ENCODE peak calls at places on chromosomes 2 and 18, in four cellular contexts. J is HepG2, Y is GM12878, Q is K562. K is an unnamed sample.

GRCh38 chr2:101153811-101154210 is 2.6 kb upstream of the TBC1D8 start:
- DNase-seq in Q (no peak), J (no peak), Y (no peak), K (no peak)

GRCh38 chr18:58590231-58590630 is 38.7 kb downstream of the ALPK2 start:
- DNase-seq in J (peak; percentile 77), Y (no peak), Q (no peak), K (no peak)

GRCh38 chr2:177758591-177759371 is 313.8 kb downstream of the PDE11A start:
- DNase-seq in J (peak; percentile 16), Y (no peak), Q (peak; percentile 40), K (peak; percentile 60)

GRCh38 chr2:157989227-157989626 is 112.4 kb upstream of the UPP2 start:
- DNase-seq in Q (no peak), Y (no peak), J (no peak), K (no peak)

GRCh38 chr2:95525294-95526035 is 40.9 kb upstream of the TRIM43B start:
- DNase-seq in Q (no peak), J (no peak), Y (no peak), K (no peak)

GRCh38 chr2:169933124-169933711 is 106.0 kb downstream of the UBR3 start:
- DNase-seq in J (peak; percentile 46), Q (peak; percentile 65), Y (no peak), K (peak; percentile 31)

GRCh38 chr18:34884456-34884855 is 156.8 kb upstream of the MAPRE2 start:
- DNase-seq in Y (no peak), Q (no peak), J (no peak), K (no peak)

GRCh38 chr18:13629841-13630747 is 96.3 kb downstream of the FAM210A start:
- DNase-seq in J (peak; percentile 67), Q (peak; percentile 73), Y (peak; percentile 48), K (peak; percentile 56)

GRCh38 chr2:100265226-100265625 is 57.1 kb downstream of the LONRF2 start:
- DNase-seq in Y (no peak), Q (no peak), J (no peak), K (no peak)

GRCh38 chr2:139478191-139478914 is 698.2 kb upstream of the NXPH2 start:
- DNase-seq in Q (no peak), J (no peak), Y (no peak), K (no peak)

GRCh38 chr2:104028066-104028465 is 825.8 kb upstream of the POU3F3 start:
- DNase-seq in Y (no peak), Q (no peak), J (no peak), K (no peak)

GRCh38 chr18:33781429-33781828 is 203.4 kb downstream of the ASXL3 start:
- DNase-seq in J (no peak), Q (no peak), Y (no peak), K (no peak)

GRCh38 chr2:128314348-128315121 is 4.1 kb downstream of the HS6ST1 start:
- DNase-seq in Y (no peak), J (no peak), Q (no peak), K (no peak)

GRCh38 chr2:220847587-220847986 is 724.5 kb downstream of the EPHA4 start:
- DNase-seq in Q (no peak), J (no peak), Y (no peak), K (no peak)

GRCh38 chr2:164739966-164740365 is 101.7 kb downstream of the COBLL1 start:
- DNase-seq in Q (no peak), Y (no peak), J (no peak), K (no peak)

DNA sequence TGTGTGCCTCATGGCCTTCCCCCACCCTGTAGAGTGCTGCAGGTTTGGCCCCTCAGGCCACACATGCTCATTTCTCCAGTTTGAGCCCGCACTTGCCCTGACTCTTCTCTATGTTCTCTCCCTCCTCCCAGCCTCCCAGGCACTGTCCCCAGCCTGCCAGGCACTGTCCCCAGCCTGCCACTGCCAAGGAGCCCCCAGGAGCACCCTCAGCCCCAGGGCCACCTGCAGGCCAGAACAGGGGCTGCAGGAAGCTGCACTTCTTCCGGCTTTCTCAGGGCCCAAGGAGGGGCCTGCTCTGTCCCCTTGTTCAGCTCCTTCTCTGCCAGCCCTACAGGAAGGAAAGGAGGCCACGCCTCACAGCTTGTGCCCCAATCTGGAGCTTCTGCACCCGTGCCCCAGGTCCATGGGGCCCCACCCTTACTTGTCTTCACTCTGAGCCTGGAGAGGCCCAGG is 31.6 kb downstream of the CYP26B1 start:
- DNase-seq in J (no peak), Q (peak; percentile 38), Y (no peak), K (peak; percentile 70)
- TF ChIP-seq FOXM1 in J (no peak), Q (no peak), Y (no peak), K (no peak)

DNA sequence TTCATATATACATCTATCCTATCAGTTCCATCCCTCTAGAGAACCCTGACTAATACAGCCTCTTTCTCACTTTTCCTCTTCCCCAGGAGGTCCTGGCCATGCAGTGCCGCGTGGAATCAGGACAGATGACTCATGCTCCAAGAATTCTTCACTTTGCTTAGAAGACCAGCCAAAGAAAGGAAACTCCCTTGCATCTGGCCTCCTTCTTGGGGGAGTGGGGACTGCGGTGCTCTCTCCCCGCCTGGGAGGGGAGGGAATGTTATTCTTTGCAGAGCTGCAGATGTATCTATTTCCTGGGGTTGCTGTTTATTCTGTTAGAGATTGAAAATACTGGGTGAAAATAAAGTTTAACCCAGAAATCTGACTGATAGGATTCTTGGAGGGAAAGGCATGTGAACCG is 111.5 kb upstream of the SH3BP4 start:
- DNase-seq in J (peak; percentile 69), Y (no peak), Q (no peak), K (peak; percentile 43)
- TF ChIP-seq SP1 in J (no peak), Y (no peak), Q (no peak), K (no peak)

DNA sequence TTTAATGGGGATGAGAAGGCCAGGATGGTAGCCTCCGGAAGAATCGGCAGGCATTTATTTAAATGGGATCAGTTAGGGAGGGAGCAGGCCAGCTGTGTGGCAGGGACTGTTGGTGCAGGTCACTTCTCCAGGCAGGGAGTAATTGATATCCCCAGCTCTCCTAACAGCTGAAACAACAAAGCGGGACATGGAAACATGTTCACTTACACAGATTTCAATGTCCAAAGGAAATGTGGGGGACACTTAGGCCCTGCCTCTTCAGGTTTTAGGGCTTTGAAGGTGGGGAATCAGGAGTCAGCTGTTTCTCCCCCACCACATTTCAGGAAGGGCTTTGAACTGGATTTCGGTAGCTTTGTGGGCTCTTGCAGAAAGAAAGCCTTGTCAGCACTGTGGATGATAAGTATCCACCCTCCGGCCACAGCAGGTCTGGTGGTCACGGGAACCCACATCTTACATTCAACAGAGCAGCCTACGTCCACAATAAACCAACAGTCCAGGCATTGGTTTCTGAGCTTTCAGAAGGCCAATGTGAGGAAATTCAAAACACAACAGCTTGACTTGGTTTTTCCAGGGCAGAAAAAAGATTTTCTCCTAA is 96.8 kb upstream of the NRP2 start:
- DNase-seq in Y (no peak), Q (no peak), J (no peak), K (no peak)
- TF ChIP-seq BHLHE40 in Y (no peak), Q (no peak), J (no peak), K (no peak)

GRCh38 chr2:9466147-9466683 is 8.1 kb upstream of the IAH1 start:
- DNase-seq in Q (no peak), J (no peak), Y (no peak), K (no peak)

GRCh38 chr2:9462313-9462712 is 12.0 kb upstream of the IAH1 start:
- DNase-seq in J (no peak), Y (no peak), Q (no peak), K (no peak)

GRCh38 chr2:9462872-9463697 is 11.3 kb upstream of the IAH1 start:
- DNase-seq in J (no peak), Y (no peak), Q (no peak), K (no peak)

GRCh38 chr2:9465170-9465569 is 9.2 kb upstream of the IAH1 start:
- DNase-seq in Y (no peak), J (no peak), Q (no peak), K (no peak)

GRCh38 chr2:9463698-9464034 is 10.7 kb upstream of the IAH1 start:
- DNase-seq in Y (no peak), J (no peak), Q (no peak), K (no peak)
- TF ChIP-seq FOXM1 in Y (no peak), J (no peak), Q (no peak), K (no peak)

GRCh38 chr2:108907822-108908716 is 81.0 kb downstream of the EDAR start:
- DNase-seq in Q (no peak), Y (no peak), J (no peak), K (no peak)

GRCh38 chr2:108905906-108906305 is 83.1 kb downstream of the EDAR start:
- DNase-seq in J (no peak), Q (no peak), Y (no peak), K (no peak)

GRCh38 chr2:108906403-108907077 is 82.5 kb downstream of the EDAR start:
- DNase-seq in J (no peak), Q (no peak), Y (no peak), K (no peak)

GRCh38 chr2:108904680-108905079 is 84.3 kb downstream of the EDAR start:
- DNase-seq in Q (no peak), J (no peak), Y (no peak), K (no peak)

DNA sequence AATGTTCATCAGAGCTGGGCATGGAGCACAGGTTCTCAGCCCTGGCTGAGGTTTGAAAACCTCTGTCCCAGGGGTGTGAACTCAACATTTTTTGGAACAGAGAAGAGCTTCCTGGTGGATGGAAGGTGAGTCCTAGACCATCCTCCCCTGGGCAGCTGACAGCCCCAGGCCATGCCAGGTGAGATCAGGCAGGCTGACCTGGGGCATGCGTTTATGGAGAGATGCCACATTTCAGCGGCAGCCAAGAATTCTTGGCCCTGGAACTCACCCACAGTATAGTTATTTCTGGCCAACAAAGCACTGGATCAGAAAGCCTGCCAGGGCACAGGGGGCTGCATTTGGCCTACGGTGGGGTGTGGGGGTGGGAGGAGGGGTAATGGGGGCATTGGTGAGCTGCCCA is 83.8 kb downstream of the EDAR start:
- DNase-seq in J (no peak), Y (no peak), Q (no peak), K (no peak)
- TF ChIP-seq SP1 in J (no peak), Y (no peak), Q (no peak), K (no peak)

DNA sequence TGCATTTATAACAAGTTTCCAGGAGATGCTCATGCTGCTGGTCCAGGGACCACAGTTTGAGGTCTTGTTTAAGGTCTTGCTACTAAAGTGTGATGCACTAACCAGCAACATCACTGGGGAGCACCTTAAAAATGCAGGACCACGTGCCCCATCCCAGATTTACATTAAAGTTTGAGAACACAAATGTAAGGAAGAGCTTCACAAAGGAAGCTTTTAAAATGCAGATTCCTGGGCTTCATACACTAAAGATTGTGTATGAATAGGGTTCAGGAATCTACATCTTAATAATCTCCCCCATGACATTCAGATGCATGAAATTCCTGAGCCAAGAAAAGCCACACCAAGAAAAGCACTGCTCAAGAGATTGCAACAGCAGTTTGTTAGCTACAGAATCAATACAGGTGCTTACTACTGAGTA is 235.3 kb upstream of the TANK start:
- DNase-seq in J (no peak), Q (no peak), Y (no peak), K (no peak)
- TF ChIP-seq BHLHE40 in J (no peak), Q (no peak), Y (no peak), K (no peak)

GRCh38 chr18:76493213-76494107 is 1.6 kb downstream of the ZNF516 start:
- DNase-seq in Y (no peak), Q (peak; percentile 23), J (peak; percentile 82), K (no peak)
- TF ChIP-seq FOXM1 in Y (no peak), Q (no peak), J (no peak), K (no peak)

K was measured in HEK293T.